ENCODE peak calls at places on chromosome 14, in nine cellular contexts. C, P, Z, W, L, D, I, G and F are unnamed samples.

GRCh38 chr14:91202234-91202974 is 42.1 kb downstream of the GPR68 start:
- DNase-seq in C (peak; percentile 42), P (peak; percentile 42), Z (peak; percentile 43), W (peak; percentile 46), L (no peak), D (no peak), I (peak; percentile 57), G (no peak), F (peak; percentile 73)

GRCh38 chr14:23094666-23095195 is at the start of gene ACIN1:
- DNase-seq in C (peak; percentile 99), P (peak; percentile 89), Z (peak; percentile 82), W (peak; percentile 70), L (peak; percentile 76), D (peak; percentile 78), I (peak; percentile 94), G (no peak), F (peak; percentile 80)

GRCh38 chr14:45819107-45819506 is 566.1 kb upstream of the MIS18BP1 start:
- DNase-seq in C (no peak), P (no peak), Z (no peak), W (no peak), L (no peak), D (no peak), I (no peak), G (no peak), F (no peak)

GRCh38 chr14:43640718-43641267 is 866.3 kb downstream of the FSCB start:
- DNase-seq in C (no peak), P (no peak), Z (no peak), W (no peak), L (no peak), D (peak; percentile 28), I (no peak), G (no peak), F (no peak)

GRCh38 chr14:76117789-76118188 is 33.9 kb upstream of the GPATCH2L start:
- DNase-seq in C (no peak), P (no peak), Z (no peak), W (no peak), L (no peak), D (no peak), I (peak; percentile 52), G (no peak), F (no peak)

GRCh38 chr14:74952697-74953484 is 2.5 kb downstream of the PGF start:
- DNase-seq in C (no peak), P (no peak), Z (no peak), W (no peak), L (no peak), D (no peak), I (peak; percentile 42), G (no peak), F (no peak)

GRCh38 chr14:67520482-67520881 is 12.6 kb upstream of the PLEKHH1 start:
- DNase-seq in C (no peak), P (no peak), Z (no peak), W (no peak), L (no peak), D (no peak), I (no peak), G (no peak), F (no peak)

GRCh38 chr14:62097824-62098223 is 335.6 kb downstream of the SNAPC1 start:
- DNase-seq in C (no peak), P (no peak), Z (no peak), W (no peak), L (no peak), D (no peak), I (no peak), G (no peak), F (no peak)

GRCh38 chr14:75279739-75280447 is 1.3 kb downstream of the FOS start:
- DNase-seq in C (no peak), P (no peak), Z (peak; percentile 45), W (no peak), L (no peak), D (peak; percentile 64), I (peak; percentile 89), G (no peak), F (no peak)

GRCh38 chr14:67636361-67636919 is 16.7 kb downstream of the ARG2 start:
- DNase-seq in C (no peak), P (no peak), Z (no peak), W (no peak), L (no peak), D (no peak), I (no peak), G (no peak), F (no peak)

GRCh38 chr14:75095690-75096089 is 26.2 kb downstream of the ZC2HC1C start:
- DNase-seq in C (no peak), P (no peak), Z (no peak), W (no peak), L (no peak), D (no peak), I (no peak), G (no peak), F (no peak)

GRCh38 chr14:68975667-68976066 is 3.4 kb downstream of the ACTN1 start:
- DNase-seq in C (no peak), P (no peak), Z (peak; percentile 70), W (no peak), L (no peak), D (no peak), I (no peak), G (no peak), F (no peak)

GRCh38 chr14:50037837-50038236 is 78.5 kb downstream of the VCPKMT start:
- DNase-seq in C (no peak), P (no peak), Z (peak; percentile 46), W (no peak), L (peak; percentile 48), D (no peak), I (no peak), G (no peak), F (no peak)

GRCh38 chr14:39957987-39958386 is 525.8 kb upstream of the FBXO33 start:
- DNase-seq in C (no peak), P (no peak), Z (no peak), W (no peak), L (no peak), D (no peak), I (no peak), G (no peak), F (no peak)

GRCh38 chr14:49249022-49249421 is 337.2 kb downstream of the RPS29 start:
- DNase-seq in C (no peak), P (no peak), Z (no peak), W (no peak), L (no peak), D (no peak), I (no peak), G (no peak), F (no peak)

GRCh38 chr14:34300330-34300729 is 161.7 kb downstream of the SPTSSA start:
- DNase-seq in C (no peak), P (no peak), Z (no peak), W (no peak), L (no peak), D (no peak), I (no peak), G (no peak), F (no peak)

GRCh38 chr14:101554991-101555668 is 6.2 kb upstream of the DIO3 start:
- DNase-seq in C (no peak), P (no peak), Z (no peak), W (no peak), L (peak; percentile 71), D (peak; percentile 62), I (peak; percentile 40), G (no peak), F (no peak)

DNA sequence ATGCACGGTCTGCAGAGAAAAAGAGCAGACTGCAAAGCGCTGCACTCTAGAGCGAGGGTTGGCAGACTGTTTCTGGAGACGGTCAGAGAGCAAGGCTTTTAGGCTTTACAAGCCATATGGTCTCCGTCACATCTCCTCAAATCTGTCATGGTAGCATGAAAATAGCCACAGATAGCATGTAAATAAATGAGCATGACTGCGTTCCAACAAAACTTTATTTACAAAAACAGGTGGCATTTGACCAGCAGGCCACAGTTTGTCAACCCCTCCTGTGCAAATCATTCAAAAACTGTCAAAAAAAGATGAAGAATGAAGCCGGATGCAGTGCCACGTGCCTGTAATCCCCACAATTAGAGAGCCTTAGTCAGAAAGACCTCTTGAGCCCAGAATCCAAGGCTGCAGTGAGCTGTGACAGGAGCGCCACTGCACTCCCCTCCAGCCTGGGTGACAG is 18.9 kb downstream of the SYNE3 start:
- DNase-seq in C (no peak), P (no peak), Z (no peak), W (peak; percentile 16), L (no peak), D (no peak), I (no peak), G (no peak), F (no peak)
- H3K4me3 ChIP-seq in C (no peak overlapping the region), P (no peak overlapping the region), Z (no peak overlapping the region), W (no peak overlapping the region), L (no peak overlapping the region), D (no peak overlapping the region), I (no peak overlapping the region), G (no peak overlapping the region), F (no peak overlapping the region)

GRCh38 chr14:93932642-93933041 is 5.5 kb downstream of the FAM181A start:
- DNase-seq in C (no peak), P (no peak), Z (no peak), W (no peak), L (no peak), D (no peak), I (no peak), G (no peak), F (no peak)
- H3K27ac ChIP-seq in C (no peak overlapping the region), P (no peak overlapping the region), Z (no peak overlapping the region), W (no peak overlapping the region), L (no peak overlapping the region), D (no peak overlapping the region), I (no peak overlapping the region), G (no peak overlapping the region), F (no peak overlapping the region)

GRCh38 chr14:100159865-100160533 is 554 bp upstream of the DEGS2 start:
- DNase-seq in C (no peak), P (no peak), Z (no peak), W (no peak), L (no peak), D (no peak), I (no peak), G (no peak), F (no peak)
- H3K4me3 ChIP-seq in C (peak overlapping the region; percentile 36), P (no peak overlapping the region), Z (no peak overlapping the region), W (peak overlapping the region; percentile 23), L (peak overlapping the region; percentile 45), D (no peak overlapping the region), I (peak overlapping the region; percentile 60), G (peak overlapping the region; percentile 44), F (peak overlapping the region; percentile 4)

GRCh38 chr14:63672417-63673180 is 30.9 kb upstream of the WDR89 start:
- DNase-seq in C (no peak), P (no peak), Z (no peak), W (no peak), L (no peak), D (peak; percentile 30), I (no peak), G (no peak), F (no peak)

GRCh38 chr14:63670692-63671091 is 29.0 kb upstream of the WDR89 start:
- DNase-seq in C (no peak), P (no peak), Z (no peak), W (no peak), L (no peak), D (no peak), I (no peak), G (no peak), F (no peak)

GRCh38 chr14:63673255-63673654 is 31.6 kb upstream of the WDR89 start:
- DNase-seq in C (no peak), P (no peak), Z (no peak), W (no peak), L (no peak), D (no peak), I (no peak), G (no peak), F (no peak)

GRCh38 chr14:63673882-63674497 is 32.3 kb upstream of the WDR89 start:
- DNase-seq in C (no peak), P (no peak), Z (no peak), W (no peak), L (no peak), D (no peak), I (no peak), G (no peak), F (no peak)

GRCh38 chr14:63671987-63672386 is 30.3 kb upstream of the WDR89 start:
- DNase-seq in C (no peak), P (no peak), Z (no peak), W (no peak), L (no peak), D (peak; percentile 20), I (no peak), G (no peak), F (no peak)
- H3K27ac ChIP-seq in C (no peak overlapping the region), P (no peak overlapping the region), Z (no peak overlapping the region), W (no peak overlapping the region), L (no peak overlapping the region), D (peak overlapping the region; percentile 17), I (no peak overlapping the region), G (no peak overlapping the region), F (no peak overlapping the region)